ENCODE peak calls at places on chromosomes 13 and 19, in six cellular contexts. One of them, this sample, is unnamed.

GRCh38 chr13:37074703-37075102 is 15.2 kb upstream of the SUPT20H start:
- DNase-seq in WTC11: no peak
- DNase-seq in HepG2: no peak
- DNase-seq in K562: no peak
- DNase-seq in H1: no peak
- DNase-seq in GM12878: no peak
- DNase-seq in this sample: peak; percentile 48

GRCh38 chr19:16018106-16018755 is 58.1 kb upstream of the TPM4 start:
- DNase-seq in WTC11: no peak
- DNase-seq in HepG2: no peak
- DNase-seq in K562: no peak
- DNase-seq in H1: no peak
- DNase-seq in GM12878: no peak
- DNase-seq in this sample: no peak

GRCh38 chr13:102591988-102592781 is 4.6 kb upstream of the TPP2 start:
- DNase-seq in WTC11: peak; percentile 87
- DNase-seq in HepG2: peak; percentile 53
- DNase-seq in K562: peak; percentile 79
- DNase-seq in H1: peak; percentile 87
- DNase-seq in GM12878: peak; percentile 40
- DNase-seq in this sample: peak; percentile 95

GRCh38 chr13:40576369-40576768 is 90.1 kb downstream of the FOXO1 start:
- DNase-seq in WTC11: no peak
- DNase-seq in HepG2: no peak
- DNase-seq in K562: no peak
- DNase-seq in H1: no peak
- DNase-seq in GM12878: no peak
- DNase-seq in this sample: no peak

GRCh38 chr13:110062077-110062776 is 244.7 kb downstream of the COL4A1 start:
- DNase-seq in WTC11: no peak
- DNase-seq in HepG2: no peak
- DNase-seq in K562: no peak
- DNase-seq in H1: no peak
- DNase-seq in GM12878: no peak
- DNase-seq in this sample: no peak

GRCh38 chr19:3360494-3361383 is 5.6 kb upstream of the NFIC start:
- DNase-seq in WTC11: no peak
- DNase-seq in HepG2: no peak
- DNase-seq in K562: peak; percentile 85
- DNase-seq in H1: peak; percentile 61
- DNase-seq in GM12878: no peak
- DNase-seq in this sample: peak; percentile 57

GRCh38 chr13:22773475-22773874 is 407.3 kb upstream of the SGCG start:
- DNase-seq in WTC11: no peak
- DNase-seq in HepG2: no peak
- DNase-seq in K562: no peak
- DNase-seq in H1: no peak
- DNase-seq in GM12878: no peak
- DNase-seq in this sample: no peak

GRCh38 chr13:23069571-23069970 is 111.2 kb upstream of the SGCG start:
- DNase-seq in WTC11: no peak
- DNase-seq in HepG2: no peak
- DNase-seq in K562: no peak
- DNase-seq in H1: no peak
- DNase-seq in GM12878: no peak
- DNase-seq in this sample: no peak

GRCh38 chr13:31912641-31913401 is 118.8 kb upstream of the FRY start:
- DNase-seq in WTC11: no peak
- DNase-seq in HepG2: no peak
- DNase-seq in K562: no peak
- DNase-seq in H1: no peak
- DNase-seq in GM12878: no peak
- DNase-seq in this sample: no peak

GRCh38 chr19:49224856-49225255 is 67.3 kb downstream of the TRPM4 start:
- DNase-seq in WTC11: peak; percentile 79
- DNase-seq in HepG2: peak; percentile 55
- DNase-seq in K562: peak; percentile 73
- DNase-seq in H1: peak; percentile 78
- DNase-seq in GM12878: no peak
- DNase-seq in this sample: peak; percentile 91

GRCh38 chr19:46147791-46148288 is at the start of gene IGFL2:
- DNase-seq in WTC11: no peak
- DNase-seq in HepG2: no peak
- DNase-seq in K562: no peak
- DNase-seq in H1: no peak
- DNase-seq in GM12878: no peak
- DNase-seq in this sample: no peak

DNA sequence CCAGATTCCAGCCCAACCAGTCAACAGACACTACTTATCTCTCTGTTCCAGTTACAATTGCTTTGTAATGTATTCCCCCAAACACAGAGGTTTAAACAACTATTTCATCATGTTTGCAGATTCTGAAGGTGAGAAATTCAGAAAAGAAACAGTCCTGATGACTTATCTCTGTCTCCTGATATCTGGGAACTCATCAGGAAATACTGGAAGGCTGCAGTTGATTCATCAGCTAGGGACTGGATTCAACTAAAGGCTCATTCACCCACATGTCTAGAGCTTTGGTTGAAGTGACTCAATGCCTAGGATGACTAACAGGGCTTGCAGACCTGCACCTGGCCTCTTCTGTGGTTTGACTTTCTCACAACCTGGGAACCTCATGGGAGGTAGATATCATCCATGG is 56.6 kb upstream of the GPC6 start:
- DNase-seq in WTC11: no peak
- DNase-seq in HepG2: peak; percentile 18
- DNase-seq in K562: no peak
- DNase-seq in H1: no peak
- DNase-seq in GM12878: no peak
- DNase-seq in this sample: no peak
- TF ChIP-seq CREB1 in WTC11: no peak
- TF ChIP-seq CREB1 in HepG2: no peak
- TF ChIP-seq CREB1 in K562: no peak
- TF ChIP-seq CREB1 in H1: no peak
- TF ChIP-seq CREB1 in GM12878: no peak
- TF ChIP-seq CREB1 in this sample: no peak

GRCh38 chr19:53621885-53622710 is 9.7 kb upstream of the DPRX start:
- DNase-seq in WTC11: no peak
- DNase-seq in HepG2: peak; percentile 56
- DNase-seq in K562: no peak
- DNase-seq in H1: no peak
- DNase-seq in GM12878: no peak
- DNase-seq in this sample: no peak
- TF ChIP-seq CREB1 in WTC11: no peak
- TF ChIP-seq CREB1 in HepG2: no peak
- TF ChIP-seq CREB1 in K562: no peak
- TF ChIP-seq CREB1 in H1: no peak
- TF ChIP-seq CREB1 in GM12878: no peak
- TF ChIP-seq CREB1 in this sample: no peak

DNA sequence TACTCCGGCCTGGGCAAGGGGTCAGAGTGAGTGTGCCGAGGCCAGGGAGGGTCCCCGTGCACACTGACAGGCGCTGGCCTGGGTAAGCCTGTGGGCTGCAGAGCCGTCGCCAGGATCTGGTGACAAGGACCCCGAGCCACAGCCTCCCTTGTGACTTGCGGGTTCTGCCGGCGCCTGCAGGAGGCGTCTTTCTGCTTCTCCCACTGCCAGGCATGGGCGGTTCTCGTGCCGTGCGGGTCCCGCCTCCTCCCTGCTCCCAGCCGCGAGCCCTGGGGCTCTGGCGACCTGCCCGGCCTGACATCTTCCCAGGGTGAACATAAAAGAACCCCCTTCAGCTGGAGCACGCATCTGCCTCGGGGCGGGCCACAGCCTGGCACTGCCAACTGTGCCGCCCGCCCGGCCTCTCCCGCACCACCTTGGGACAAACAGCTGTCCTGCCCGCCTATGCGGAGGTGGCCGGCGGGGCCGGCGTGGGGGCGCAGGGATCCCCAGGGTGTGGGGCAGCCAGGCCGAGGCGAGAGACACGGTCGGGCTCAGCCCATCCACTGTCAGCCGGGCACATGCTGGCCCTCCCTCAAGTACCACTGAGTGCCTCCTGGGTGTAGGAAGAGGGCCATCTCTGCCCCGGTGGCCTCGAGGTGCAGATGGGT is 1.5 kb upstream of the HCN2 start:
- DNase-seq in WTC11: peak; percentile 90
- DNase-seq in HepG2: peak; percentile 57
- DNase-seq in K562: peak; percentile 76
- DNase-seq in H1: peak; percentile 90
- DNase-seq in GM12878: no peak
- DNase-seq in this sample: peak; percentile 92
- TF ChIP-seq CREB1 in WTC11: no peak
- TF ChIP-seq CREB1 in HepG2: no peak
- TF ChIP-seq CREB1 in K562: no peak
- TF ChIP-seq CREB1 in H1: no peak
- TF ChIP-seq CREB1 in GM12878: no peak
- TF ChIP-seq CREB1 in this sample: no peak

GRCh38 chr19:17327654-17328516 is 6.8 kb downstream of the ANO8 start:
- DNase-seq in WTC11: peak; percentile 93
- DNase-seq in HepG2: peak; percentile 13
- DNase-seq in K562: peak; percentile 80
- DNase-seq in H1: peak; percentile 89
- DNase-seq in GM12878: no peak
- DNase-seq in this sample: peak; percentile 98
- TF ChIP-seq CREB1 in WTC11: no peak
- TF ChIP-seq CREB1 in HepG2: no peak
- TF ChIP-seq CREB1 in K562: no peak
- TF ChIP-seq CREB1 in H1: peak; percentile 76
- TF ChIP-seq CREB1 in GM12878: no peak
- TF ChIP-seq CREB1 in this sample: peak; percentile 59

GRCh38 chr19:5711025-5711424 is 8.9 kb downstream of the LONP1 start:
- DNase-seq in WTC11: no peak
- DNase-seq in HepG2: no peak
- DNase-seq in K562: no peak
- DNase-seq in H1: no peak
- DNase-seq in GM12878: no peak
- DNase-seq in this sample: no peak
- TF ChIP-seq CREB1 in WTC11: no peak
- TF ChIP-seq CREB1 in HepG2: no peak
- TF ChIP-seq CREB1 in K562: no peak
- TF ChIP-seq CREB1 in H1: no peak
- TF ChIP-seq CREB1 in GM12878: no peak
- TF ChIP-seq CREB1 in this sample: no peak